ENCODE peak calls at places on chromosomes 3 and 15, in ten cellular contexts. Z, K, E, T, Y, U, B, N, C and S are unnamed samples.

GRCh38 chr3:107911337-107912000 is 179.4 kb downstream of the CD47 start:
- DNase-seq in Z (no peak), K (no peak), E (peak), T (no peak), Y (no peak), U (no peak), B (no peak), N (no peak), C (no peak), S (no peak)

GRCh38 chr3:124459678-124460077 is 270.6 kb upstream of the UMPS start:
- DNase-seq in Z (no peak), K (no peak), E (no peak), T (no peak), Y (no peak), U (no peak), B (no peak), N (no peak), C (no peak), S (no peak)

GRCh38 chr3:54850484-54851003 is 77.3 kb downstream of the LRTM1 start:
- DNase-seq in Z (no peak), K (no peak), E (no peak), T (no peak), Y (no peak), U (no peak), B (no peak), N (no peak), C (no peak), S (no peak)

GRCh38 chr15:35514759-35515158 is 31.2 kb downstream of the DPH6 start:
- DNase-seq in Z (no peak), K (no peak), E (peak), T (no peak), Y (peak), U (no peak), B (no peak), N (no peak), C (no peak), S (no peak)

GRCh38 chr15:34810455-34811146 is 15.3 kb upstream of the ACTC1 start:
- DNase-seq in Z (no peak), K (no peak), E (peak), T (no peak), Y (peak), U (peak), B (no peak), N (no peak), C (no peak), S (no peak)

GRCh38 chr3:23944861-23945652 is at the start of gene NR1D2:
- DNase-seq in Z (peak), K (peak), E (peak), T (peak), Y (peak), U (no peak), B (peak), N (peak), C (peak), S (peak)

GRCh38 chr3:131903988-131904415 is 130.8 kb downstream of the CPNE4 start:
- DNase-seq in Z (no peak), K (no peak), E (peak), T (no peak), Y (peak), U (peak), B (no peak), N (peak), C (no peak), S (no peak)

GRCh38 chr3:11230125-11230524 is 42.1 kb upstream of the ATG7 start:
- DNase-seq in Z (no peak), K (no peak), E (no peak), T (no peak), Y (no peak), U (no peak), B (no peak), N (no peak), C (no peak), S (no peak)

GRCh38 chr3:102302020-102302419 is 132.8 kb upstream of the ZPLD1 start:
- DNase-seq in Z (no peak), K (no peak), E (no peak), T (no peak), Y (no peak), U (no peak), B (no peak), N (no peak), C (no peak), S (no peak)

GRCh38 chr15:65383456-65383855 is 5.7 kb upstream of the IGDCC3 start:
- DNase-seq in Z (no peak), K (no peak), E (no peak), T (no peak), Y (no peak), U (no peak), B (no peak), N (no peak), C (no peak), S (no peak)

GRCh38 chr3:43176666-43177065 is 70.8 kb upstream of the POMGNT2 start:
- DNase-seq in Z (no peak), K (no peak), E (no peak), T (no peak), Y (no peak), U (no peak), B (no peak), N (no peak), C (no peak), S (no peak)

GRCh38 chr15:68983821-68984517 is 30.5 kb upstream of the NOX5 start:
- DNase-seq in Z (no peak), K (no peak), E (no peak), T (no peak), Y (no peak), U (no peak), B (no peak), N (no peak), C (no peak), S (no peak)

GRCh38 chr15:36371509-36371908 is 207.9 kb upstream of the CDIN1 start:
- DNase-seq in Z (no peak), K (no peak), E (peak), T (no peak), Y (peak), U (no peak), B (no peak), N (no peak), C (no peak), S (peak)

GRCh38 chr3:125512135-125512920 is 7.7 kb downstream of the SNX4 start:
- DNase-seq in Z (no peak), K (no peak), E (peak), T (no peak), Y (no peak), U (peak), B (no peak), N (no peak), C (no peak), S (peak)